ENCODE peak calls at places on chromosomes 16 and 17, in ten cellular contexts. One of them, this sample, is unnamed.

GRCh38 chr17:5943991-5944390 is 126.2 kb upstream of the WSCD1 start:
- DNase-seq in astrocyte of the hippocampus: no peak
- DNase-seq in left ventricle myocardium inferior: no peak
- DNase-seq in AG04450: no peak
- DNase-seq in NCI-H1048: no peak
- DNase-seq in activated CD4-positive, alpha-beta T cell treated with anti-CD3 and anti-CD28 coated beads, Interleukin-2, amount 50 U/mL, for 1 hour: no peak
- DNase-seq in stimulated activated naive CD4-positive, alpha-beta T cell: no peak
- DNase-seq in stimulated activated CD8-positive, alpha-beta memory T cell treated with anti-CD3 and anti-CD28 coated beads, Interleukin-4, amount 100 ng/mL, for 1 hour: no peak
- DNase-seq in sciatic nerve: no peak
- DNase-seq in NCI-H2081: peak; percentile 27
- DNase-seq in this sample: no peak

GRCh38 chr17:40373999-40374398 is 9.5 kb upstream of the GJD3 start:
- DNase-seq in sciatic nerve: no peak
- DNase-seq in NCI-H1048: no peak
- DNase-seq in stimulated activated CD8-positive, alpha-beta memory T cell treated with anti-CD3 and anti-CD28 coated beads, Interleukin-4, amount 100 ng/mL, for 1 hour: no peak
- DNase-seq in AG04450: no peak
- DNase-seq in activated CD4-positive, alpha-beta T cell treated with anti-CD3 and anti-CD28 coated beads, Interleukin-2, amount 50 U/mL, for 1 hour: no peak
- DNase-seq in stimulated activated naive CD4-positive, alpha-beta T cell: no peak
- DNase-seq in left ventricle myocardium inferior: no peak
- DNase-seq in astrocyte of the hippocampus: no peak
- DNase-seq in NCI-H2081: no peak
- DNase-seq in this sample: no peak

GRCh38 chr16:11370084-11370931 is 25.0 kb downstream of the RMI2 start:
- DNase-seq in AG04450: no peak
- DNase-seq in NCI-H2081: no peak
- DNase-seq in activated CD4-positive, alpha-beta T cell treated with anti-CD3 and anti-CD28 coated beads, Interleukin-2, amount 50 U/mL, for 1 hour: no peak
- DNase-seq in astrocyte of the hippocampus: no peak
- DNase-seq in stimulated activated naive CD4-positive, alpha-beta T cell: no peak
- DNase-seq in NCI-H1048: no peak
- DNase-seq in left ventricle myocardium inferior: no peak
- DNase-seq in sciatic nerve: no peak
- DNase-seq in stimulated activated CD8-positive, alpha-beta memory T cell treated with anti-CD3 and anti-CD28 coated beads, Interleukin-4, amount 100 ng/mL, for 1 hour: no peak
- DNase-seq in this sample: no peak

GRCh38 chr17:1005361-1005946 is 8.5 kb downstream of the TIMM22 start:
- DNase-seq in stimulated activated naive CD4-positive, alpha-beta T cell: no peak
- DNase-seq in sciatic nerve: peak; percentile 79
- DNase-seq in activated CD4-positive, alpha-beta T cell treated with anti-CD3 and anti-CD28 coated beads, Interleukin-2, amount 50 U/mL, for 1 hour: no peak
- DNase-seq in NCI-H2081: peak; percentile 74
- DNase-seq in AG04450: no peak
- DNase-seq in astrocyte of the hippocampus: peak; percentile 95
- DNase-seq in stimulated activated CD8-positive, alpha-beta memory T cell treated with anti-CD3 and anti-CD28 coated beads, Interleukin-4, amount 100 ng/mL, for 1 hour: no peak
- DNase-seq in NCI-H1048: no peak
- DNase-seq in left ventricle myocardium inferior: peak; percentile 74
- DNase-seq in this sample: no peak

GRCh38 chr17:6107791-6108190 is 37.6 kb downstream of the WSCD1 start:
- DNase-seq in left ventricle myocardium inferior: no peak
- DNase-seq in stimulated activated CD8-positive, alpha-beta memory T cell treated with anti-CD3 and anti-CD28 coated beads, Interleukin-4, amount 100 ng/mL, for 1 hour: no peak
- DNase-seq in NCI-H1048: no peak
- DNase-seq in activated CD4-positive, alpha-beta T cell treated with anti-CD3 and anti-CD28 coated beads, Interleukin-2, amount 50 U/mL, for 1 hour: no peak
- DNase-seq in sciatic nerve: peak; percentile 33
- DNase-seq in astrocyte of the hippocampus: no peak
- DNase-seq in AG04450: no peak
- DNase-seq in NCI-H2081: no peak
- DNase-seq in stimulated activated naive CD4-positive, alpha-beta T cell: no peak
- DNase-seq in this sample: no peak

GRCh38 chr17:1959871-1960569 is 65.1 kb downstream of the RTN4RL1 start:
- DNase-seq in NCI-H2081: no peak
- DNase-seq in activated CD4-positive, alpha-beta T cell treated with anti-CD3 and anti-CD28 coated beads, Interleukin-2, amount 50 U/mL, for 1 hour: no peak
- DNase-seq in astrocyte of the hippocampus: no peak
- DNase-seq in stimulated activated naive CD4-positive, alpha-beta T cell: no peak
- DNase-seq in left ventricle myocardium inferior: no peak
- DNase-seq in AG04450: peak; percentile 48
- DNase-seq in stimulated activated CD8-positive, alpha-beta memory T cell treated with anti-CD3 and anti-CD28 coated beads, Interleukin-4, amount 100 ng/mL, for 1 hour: no peak
- DNase-seq in sciatic nerve: no peak
- DNase-seq in NCI-H1048: no peak
- DNase-seq in this sample: no peak

GRCh38 chr16:26605872-26606271 is 460.9 kb upstream of the C16orf82 start:
- DNase-seq in stimulated activated naive CD4-positive, alpha-beta T cell: no peak
- DNase-seq in activated CD4-positive, alpha-beta T cell treated with anti-CD3 and anti-CD28 coated beads, Interleukin-2, amount 50 U/mL, for 1 hour: no peak
- DNase-seq in astrocyte of the hippocampus: no peak
- DNase-seq in NCI-H2081: no peak
- DNase-seq in sciatic nerve: no peak
- DNase-seq in stimulated activated CD8-positive, alpha-beta memory T cell treated with anti-CD3 and anti-CD28 coated beads, Interleukin-4, amount 100 ng/mL, for 1 hour: no peak
- DNase-seq in left ventricle myocardium inferior: no peak
- DNase-seq in NCI-H1048: no peak
- DNase-seq in AG04450: no peak
- DNase-seq in this sample: no peak

GRCh38 chr16:88063201-88063773 is 112.1 kb downstream of the BANP start:
- DNase-seq in AG04450: peak; percentile 42
- DNase-seq in stimulated activated naive CD4-positive, alpha-beta T cell: no peak
- DNase-seq in NCI-H2081: no peak
- DNase-seq in NCI-H1048: no peak
- DNase-seq in stimulated activated CD8-positive, alpha-beta memory T cell treated with anti-CD3 and anti-CD28 coated beads, Interleukin-4, amount 100 ng/mL, for 1 hour: no peak
- DNase-seq in astrocyte of the hippocampus: peak; percentile 82
- DNase-seq in left ventricle myocardium inferior: peak; percentile 44
- DNase-seq in sciatic nerve: peak; percentile 74
- DNase-seq in activated CD4-positive, alpha-beta T cell treated with anti-CD3 and anti-CD28 coated beads, Interleukin-2, amount 50 U/mL, for 1 hour: no peak
- DNase-seq in this sample: no peak

GRCh38 chr17:32609085-32609484 is 122.3 kb downstream of the CDK5R1 start:
- DNase-seq in NCI-H2081: peak; percentile 44
- DNase-seq in astrocyte of the hippocampus: peak; percentile 71
- DNase-seq in stimulated activated naive CD4-positive, alpha-beta T cell: peak; percentile 76
- DNase-seq in stimulated activated CD8-positive, alpha-beta memory T cell treated with anti-CD3 and anti-CD28 coated beads, Interleukin-4, amount 100 ng/mL, for 1 hour: peak; percentile 36
- DNase-seq in left ventricle myocardium inferior: peak; percentile 56
- DNase-seq in activated CD4-positive, alpha-beta T cell treated with anti-CD3 and anti-CD28 coated beads, Interleukin-2, amount 50 U/mL, for 1 hour: peak; percentile 71
- DNase-seq in sciatic nerve: no peak
- DNase-seq in AG04450: no peak
- DNase-seq in NCI-H1048: no peak
- DNase-seq in this sample: peak; percentile 50

GRCh38 chr17:7465481-7466275 is 13.8 kb downstream of the ZBTB4 start:
- DNase-seq in stimulated activated CD8-positive, alpha-beta memory T cell treated with anti-CD3 and anti-CD28 coated beads, Interleukin-4, amount 100 ng/mL, for 1 hour: no peak
- DNase-seq in left ventricle myocardium inferior: no peak
- DNase-seq in stimulated activated naive CD4-positive, alpha-beta T cell: no peak
- DNase-seq in AG04450: no peak
- DNase-seq in NCI-H2081: no peak
- DNase-seq in NCI-H1048: no peak
- DNase-seq in sciatic nerve: no peak
- DNase-seq in activated CD4-positive, alpha-beta T cell treated with anti-CD3 and anti-CD28 coated beads, Interleukin-2, amount 50 U/mL, for 1 hour: no peak
- DNase-seq in astrocyte of the hippocampus: no peak
- DNase-seq in this sample: no peak

GRCh38 chr17:41521574-41522261 is 3.0 kb upstream of the KRT15 start:
- DNase-seq in left ventricle myocardium inferior: no peak
- DNase-seq in NCI-H1048: no peak
- DNase-seq in sciatic nerve: no peak
- DNase-seq in AG04450: peak; percentile 50
- DNase-seq in astrocyte of the hippocampus: peak; percentile 76
- DNase-seq in stimulated activated CD8-positive, alpha-beta memory T cell treated with anti-CD3 and anti-CD28 coated beads, Interleukin-4, amount 100 ng/mL, for 1 hour: no peak
- DNase-seq in stimulated activated naive CD4-positive, alpha-beta T cell: no peak
- DNase-seq in NCI-H2081: peak; percentile 28
- DNase-seq in activated CD4-positive, alpha-beta T cell treated with anti-CD3 and anti-CD28 coated beads, Interleukin-2, amount 50 U/mL, for 1 hour: no peak
- DNase-seq in this sample: no peak

GRCh38 chr17:58060596-58061191 is 22.5 kb upstream of the DYNLL2 start:
- DNase-seq in NCI-H2081: peak; percentile 28
- DNase-seq in left ventricle myocardium inferior: peak; percentile 72
- DNase-seq in NCI-H1048: no peak
- DNase-seq in stimulated activated naive CD4-positive, alpha-beta T cell: no peak
- DNase-seq in AG04450: no peak
- DNase-seq in stimulated activated CD8-positive, alpha-beta memory T cell treated with anti-CD3 and anti-CD28 coated beads, Interleukin-4, amount 100 ng/mL, for 1 hour: no peak
- DNase-seq in sciatic nerve: no peak
- DNase-seq in activated CD4-positive, alpha-beta T cell treated with anti-CD3 and anti-CD28 coated beads, Interleukin-2, amount 50 U/mL, for 1 hour: no peak
- DNase-seq in astrocyte of the hippocampus: peak; percentile 76
- DNase-seq in this sample: no peak

GRCh38 chr17:77619851-77620250 is 338.7 kb upstream of the TNRC6C start:
- DNase-seq in astrocyte of the hippocampus: peak; percentile 74
- DNase-seq in activated CD4-positive, alpha-beta T cell treated with anti-CD3 and anti-CD28 coated beads, Interleukin-2, amount 50 U/mL, for 1 hour: no peak
- DNase-seq in stimulated activated naive CD4-positive, alpha-beta T cell: no peak
- DNase-seq in NCI-H1048: no peak
- DNase-seq in AG04450: peak; percentile 45
- DNase-seq in sciatic nerve: no peak
- DNase-seq in NCI-H2081: no peak
- DNase-seq in left ventricle myocardium inferior: no peak
- DNase-seq in stimulated activated CD8-positive, alpha-beta memory T cell treated with anti-CD3 and anti-CD28 coated beads, Interleukin-4, amount 100 ng/mL, for 1 hour: no peak
- DNase-seq in this sample: no peak

GRCh38 chr16:85906349-85906748 is 7.4 kb downstream of the IRF8 start:
- DNase-seq in left ventricle myocardium inferior: no peak
- DNase-seq in astrocyte of the hippocampus: no peak
- DNase-seq in NCI-H1048: no peak
- DNase-seq in activated CD4-positive, alpha-beta T cell treated with anti-CD3 and anti-CD28 coated beads, Interleukin-2, amount 50 U/mL, for 1 hour: no peak
- DNase-seq in stimulated activated naive CD4-positive, alpha-beta T cell: no peak
- DNase-seq in NCI-H2081: no peak
- DNase-seq in stimulated activated CD8-positive, alpha-beta memory T cell treated with anti-CD3 and anti-CD28 coated beads, Interleukin-4, amount 100 ng/mL, for 1 hour: no peak
- DNase-seq in sciatic nerve: no peak
- DNase-seq in AG04450: no peak
- DNase-seq in this sample: no peak

GRCh38 chr17:29379084-29379811 is 10.9 kb upstream of the TAOK1 start:
- DNase-seq in AG04450: no peak
- DNase-seq in stimulated activated naive CD4-positive, alpha-beta T cell: no peak
- DNase-seq in astrocyte of the hippocampus: peak; percentile 8
- DNase-seq in sciatic nerve: no peak
- DNase-seq in stimulated activated CD8-positive, alpha-beta memory T cell treated with anti-CD3 and anti-CD28 coated beads, Interleukin-4, amount 100 ng/mL, for 1 hour: no peak
- DNase-seq in NCI-H2081: peak; percentile 28
- DNase-seq in left ventricle myocardium inferior: no peak
- DNase-seq in activated CD4-positive, alpha-beta T cell treated with anti-CD3 and anti-CD28 coated beads, Interleukin-2, amount 50 U/mL, for 1 hour: no peak
- DNase-seq in NCI-H1048: no peak
- DNase-seq in this sample: no peak

GRCh38 chr17:27778193-27778592 is 22.1 kb downstream of the NOS2 start:
- DNase-seq in astrocyte of the hippocampus: peak; percentile 74
- DNase-seq in left ventricle myocardium inferior: no peak
- DNase-seq in NCI-H2081: no peak
- DNase-seq in activated CD4-positive, alpha-beta T cell treated with anti-CD3 and anti-CD28 coated beads, Interleukin-2, amount 50 U/mL, for 1 hour: no peak
- DNase-seq in AG04450: no peak
- DNase-seq in stimulated activated naive CD4-positive, alpha-beta T cell: no peak
- DNase-seq in sciatic nerve: no peak
- DNase-seq in stimulated activated CD8-positive, alpha-beta memory T cell treated with anti-CD3 and anti-CD28 coated beads, Interleukin-4, amount 100 ng/mL, for 1 hour: no peak
- DNase-seq in NCI-H1048: no peak
- DNase-seq in this sample: no peak

GRCh38 chr16:24844101-24845030 is 1.4 kb upstream of the SLC5A11 start:
- DNase-seq in activated CD4-positive, alpha-beta T cell treated with anti-CD3 and anti-CD28 coated beads, Interleukin-2, amount 50 U/mL, for 1 hour: no peak
- DNase-seq in stimulated activated naive CD4-positive, alpha-beta T cell: no peak
- DNase-seq in left ventricle myocardium inferior: no peak
- DNase-seq in NCI-H2081: no peak
- DNase-seq in NCI-H1048: no peak
- DNase-seq in sciatic nerve: no peak
- DNase-seq in AG04450: no peak
- DNase-seq in stimulated activated CD8-positive, alpha-beta memory T cell treated with anti-CD3 and anti-CD28 coated beads, Interleukin-4, amount 100 ng/mL, for 1 hour: no peak
- DNase-seq in astrocyte of the hippocampus: no peak
- DNase-seq in this sample: no peak

GRCh38 chr17:20267459-20267842 is 199.9 kb downstream of the LGALS9B start:
- DNase-seq in stimulated activated naive CD4-positive, alpha-beta T cell: peak; percentile 59
- DNase-seq in left ventricle myocardium inferior: no peak
- DNase-seq in sciatic nerve: no peak
- DNase-seq in activated CD4-positive, alpha-beta T cell treated with anti-CD3 and anti-CD28 coated beads, Interleukin-2, amount 50 U/mL, for 1 hour: peak; percentile 46
- DNase-seq in NCI-H2081: peak; percentile 14
- DNase-seq in astrocyte of the hippocampus: peak; percentile 61
- DNase-seq in stimulated activated CD8-positive, alpha-beta memory T cell treated with anti-CD3 and anti-CD28 coated beads, Interleukin-4, amount 100 ng/mL, for 1 hour: no peak
- DNase-seq in NCI-H1048: no peak
- DNase-seq in AG04450: no peak
- DNase-seq in this sample: peak; percentile 15

GRCh38 chr16:66834746-66835145 is 4.0 kb upstream of the NAE1 start:
- DNase-seq in sciatic nerve: no peak
- DNase-seq in left ventricle myocardium inferior: no peak
- DNase-seq in activated CD4-positive, alpha-beta T cell treated with anti-CD3 and anti-CD28 coated beads, Interleukin-2, amount 50 U/mL, for 1 hour: no peak
- DNase-seq in AG04450: no peak
- DNase-seq in NCI-H1048: no peak
- DNase-seq in stimulated activated CD8-positive, alpha-beta memory T cell treated with anti-CD3 and anti-CD28 coated beads, Interleukin-4, amount 100 ng/mL, for 1 hour: no peak
- DNase-seq in astrocyte of the hippocampus: no peak
- DNase-seq in stimulated activated naive CD4-positive, alpha-beta T cell: no peak
- DNase-seq in NCI-H2081: no peak
- DNase-seq in this sample: no peak

GRCh38 chr17:61581611-61582349 is 9.2 kb downstream of the NACA2 start:
- DNase-seq in stimulated activated CD8-positive, alpha-beta memory T cell treated with anti-CD3 and anti-CD28 coated beads, Interleukin-4, amount 100 ng/mL, for 1 hour: no peak
- DNase-seq in sciatic nerve: no peak
- DNase-seq in astrocyte of the hippocampus: no peak
- DNase-seq in AG04450: no peak
- DNase-seq in NCI-H1048: no peak
- DNase-seq in NCI-H2081: no peak
- DNase-seq in activated CD4-positive, alpha-beta T cell treated with anti-CD3 and anti-CD28 coated beads, Interleukin-2, amount 50 U/mL, for 1 hour: no peak
- DNase-seq in left ventricle myocardium inferior: no peak
- DNase-seq in stimulated activated naive CD4-positive, alpha-beta T cell: no peak
- DNase-seq in this sample: no peak

GRCh38 chr16:14037960-14038359 is 33.2 kb upstream of the MRTFB start:
- DNase-seq in sciatic nerve: no peak
- DNase-seq in left ventricle myocardium inferior: no peak
- DNase-seq in AG04450: no peak
- DNase-seq in astrocyte of the hippocampus: no peak
- DNase-seq in activated CD4-positive, alpha-beta T cell treated with anti-CD3 and anti-CD28 coated beads, Interleukin-2, amount 50 U/mL, for 1 hour: no peak
- DNase-seq in NCI-H2081: no peak
- DNase-seq in stimulated activated CD8-positive, alpha-beta memory T cell treated with anti-CD3 and anti-CD28 coated beads, Interleukin-4, amount 100 ng/mL, for 1 hour: no peak
- DNase-seq in NCI-H1048: no peak
- DNase-seq in stimulated activated naive CD4-positive, alpha-beta T cell: no peak
- DNase-seq in this sample: no peak

GRCh38 chr16:2768403-2769089 is 8.5 kb downstream of the ELOB start:
- DNase-seq in activated CD4-positive, alpha-beta T cell treated with anti-CD3 and anti-CD28 coated beads, Interleukin-2, amount 50 U/mL, for 1 hour: no peak
- DNase-seq in NCI-H2081: no peak
- DNase-seq in AG04450: no peak
- DNase-seq in NCI-H1048: no peak
- DNase-seq in stimulated activated naive CD4-positive, alpha-beta T cell: no peak
- DNase-seq in astrocyte of the hippocampus: no peak
- DNase-seq in stimulated activated CD8-positive, alpha-beta memory T cell treated with anti-CD3 and anti-CD28 coated beads, Interleukin-4, amount 100 ng/mL, for 1 hour: no peak
- DNase-seq in sciatic nerve: peak; percentile 76
- DNase-seq in left ventricle myocardium inferior: no peak
- DNase-seq in this sample: no peak

GRCh38 chr17:4142107-4142900 is 526 bp downstream of the ZZEF1 start:
- DNase-seq in stimulated activated naive CD4-positive, alpha-beta T cell: no peak
- DNase-seq in stimulated activated CD8-positive, alpha-beta memory T cell treated with anti-CD3 and anti-CD28 coated beads, Interleukin-4, amount 100 ng/mL, for 1 hour: peak; percentile 5
- DNase-seq in NCI-H1048: no peak
- DNase-seq in astrocyte of the hippocampus: peak; percentile 69
- DNase-seq in activated CD4-positive, alpha-beta T cell treated with anti-CD3 and anti-CD28 coated beads, Interleukin-2, amount 50 U/mL, for 1 hour: peak; percentile 46
- DNase-seq in NCI-H2081: peak; percentile 39
- DNase-seq in AG04450: no peak
- DNase-seq in sciatic nerve: peak; percentile 69
- DNase-seq in left ventricle myocardium inferior: peak; percentile 24
- DNase-seq in this sample: peak; percentile 36

GRCh38 chr16:89072216-89073130 is 21.2 kb upstream of the ACSF3 start:
- DNase-seq in activated CD4-positive, alpha-beta T cell treated with anti-CD3 and anti-CD28 coated beads, Interleukin-2, amount 50 U/mL, for 1 hour: no peak
- DNase-seq in left ventricle myocardium inferior: peak; percentile 31
- DNase-seq in NCI-H2081: no peak
- DNase-seq in stimulated activated CD8-positive, alpha-beta memory T cell treated with anti-CD3 and anti-CD28 coated beads, Interleukin-4, amount 100 ng/mL, for 1 hour: no peak
- DNase-seq in sciatic nerve: no peak
- DNase-seq in astrocyte of the hippocampus: no peak
- DNase-seq in AG04450: no peak
- DNase-seq in stimulated activated naive CD4-positive, alpha-beta T cell: no peak
- DNase-seq in NCI-H1048: no peak
- DNase-seq in this sample: no peak

GRCh38 chr16:17266606-17267313 is 204.0 kb downstream of the XYLT1 start:
- DNase-seq in AG04450: no peak
- DNase-seq in activated CD4-positive, alpha-beta T cell treated with anti-CD3 and anti-CD28 coated beads, Interleukin-2, amount 50 U/mL, for 1 hour: no peak
- DNase-seq in NCI-H1048: no peak
- DNase-seq in astrocyte of the hippocampus: no peak
- DNase-seq in stimulated activated CD8-positive, alpha-beta memory T cell treated with anti-CD3 and anti-CD28 coated beads, Interleukin-4, amount 100 ng/mL, for 1 hour: no peak
- DNase-seq in sciatic nerve: no peak
- DNase-seq in left ventricle myocardium inferior: no peak
- DNase-seq in stimulated activated naive CD4-positive, alpha-beta T cell: no peak
- DNase-seq in NCI-H2081: peak; percentile 91
- DNase-seq in this sample: no peak

GRCh38 chr17:38572665-38573365 is 32.9 kb downstream of the SRCIN1 start:
- DNase-seq in left ventricle myocardium inferior: no peak
- DNase-seq in stimulated activated CD8-positive, alpha-beta memory T cell treated with anti-CD3 and anti-CD28 coated beads, Interleukin-4, amount 100 ng/mL, for 1 hour: no peak
- DNase-seq in stimulated activated naive CD4-positive, alpha-beta T cell: no peak
- DNase-seq in NCI-H2081: peak; percentile 81
- DNase-seq in sciatic nerve: no peak
- DNase-seq in AG04450: no peak
- DNase-seq in NCI-H1048: no peak
- DNase-seq in activated CD4-positive, alpha-beta T cell treated with anti-CD3 and anti-CD28 coated beads, Interleukin-2, amount 50 U/mL, for 1 hour: no peak
- DNase-seq in astrocyte of the hippocampus: peak; percentile 41
- DNase-seq in this sample: no peak

GRCh38 chr16:19528666-19529065 is 4.9 kb downstream of the CCP110 start:
- DNase-seq in astrocyte of the hippocampus: no peak
- DNase-seq in stimulated activated naive CD4-positive, alpha-beta T cell: no peak
- DNase-seq in stimulated activated CD8-positive, alpha-beta memory T cell treated with anti-CD3 and anti-CD28 coated beads, Interleukin-4, amount 100 ng/mL, for 1 hour: no peak
- DNase-seq in activated CD4-positive, alpha-beta T cell treated with anti-CD3 and anti-CD28 coated beads, Interleukin-2, amount 50 U/mL, for 1 hour: no peak
- DNase-seq in NCI-H1048: no peak
- DNase-seq in AG04450: no peak
- DNase-seq in NCI-H2081: no peak
- DNase-seq in sciatic nerve: no peak
- DNase-seq in left ventricle myocardium inferior: no peak
- DNase-seq in this sample: no peak

GRCh38 chr17:73644145-73645049 is at the start of gene SDK2:
- DNase-seq in NCI-H2081: peak; percentile 66
- DNase-seq in astrocyte of the hippocampus: peak; percentile 42
- DNase-seq in sciatic nerve: no peak
- DNase-seq in stimulated activated CD8-positive, alpha-beta memory T cell treated with anti-CD3 and anti-CD28 coated beads, Interleukin-4, amount 100 ng/mL, for 1 hour: no peak
- DNase-seq in NCI-H1048: no peak
- DNase-seq in left ventricle myocardium inferior: no peak
- DNase-seq in stimulated activated naive CD4-positive, alpha-beta T cell: peak; percentile 50
- DNase-seq in AG04450: no peak
- DNase-seq in activated CD4-positive, alpha-beta T cell treated with anti-CD3 and anti-CD28 coated beads, Interleukin-2, amount 50 U/mL, for 1 hour: no peak
- DNase-seq in this sample: no peak